ENCODE peak calls at places on chromosomes 4 and X, in ten cellular contexts. D is T-helper 1 cell; A is RPMI7951; M is Jurkat, Clone E6-1; I is H9; O is CD8-positive, alpha-beta memory T cell; N is fibroblast of mammary gland; H is T1000; U is AG08395; L is activated naive CD4-positive, alpha-beta T cell. P is an unnamed sample.

GRCh38 chrX:19372170-19373033 is 28.7 kb downstream of the PDHA1 start:
- DNase-seq in L (peak; percentile 35), U (peak; percentile 68), I (peak; percentile 71), H (peak; percentile 11), M (peak; percentile 5), A (peak; percentile 60), N (peak; percentile 64), O (peak; percentile 66), D (peak; percentile 42), P (peak; percentile 66)

GRCh38 chrX:40945366-40945713 is 139.9 kb upstream of the USP9X start:
- DNase-seq in O (no peak), M (no peak), L (no peak), N (peak; percentile 89), U (peak; percentile 64), D (no peak), A (peak; percentile 82), H (no peak), I (no peak), P (no peak)

GRCh38 chr4:154564311-154564710 is 1.5 kb downstream of the FGB start:
- DNase-seq in L (no peak), H (no peak), I (no peak), N (no peak), U (no peak), M (no peak), O (no peak), D (no peak), A (no peak), P (no peak)

GRCh38 chr4:180596888-180597483 is 1646.2 kb upstream of the TENM3 start:
- DNase-seq in U (no peak), D (no peak), A (no peak), L (no peak), M (no peak), O (no peak), H (no peak), N (no peak), I (no peak), P (no peak)

GRCh38 chr4:71545168-71545567 is 206.3 kb downstream of the SLC4A4 start:
- DNase-seq in O (no peak), I (no peak), N (peak; percentile 75), U (no peak), L (no peak), M (no peak), D (no peak), H (no peak), A (no peak), P (no peak)

GRCh38 chrX:17579021-17579420 is 158.3 kb upstream of the SCML1 start:
- DNase-seq in H (no peak), A (no peak), U (no peak), I (no peak), M (no peak), D (no peak), N (no peak), O (no peak), L (no peak), P (no peak)

GRCh38 chr4:53591372-53591892 is at the start of gene LNX1:
- DNase-seq in H (no peak), U (no peak), D (no peak), O (no peak), A (no peak), N (no peak), I (peak; percentile 96), L (no peak), M (no peak), P (peak; percentile 99)

GRCh38 chr4:134634301-134634700 is 432.7 kb upstream of the PABPC4L start:
- DNase-seq in L (no peak), A (no peak), U (no peak), O (no peak), I (no peak), N (no peak), D (no peak), H (no peak), M (no peak), P (peak; percentile 15)

GRCh38 chrX:149992918-149993317 is 54.6 kb upstream of the EOLA2 start:
- DNase-seq in A (no peak), H (no peak), I (no peak), L (no peak), O (no peak), M (no peak), N (no peak), D (no peak), U (no peak), P (no peak)

GRCh38 chrX:69093960-69094935 is 71.0 kb downstream of the PJA1 start:
- DNase-seq in I (peak; percentile 61), M (peak; percentile 32), D (no peak), U (peak; percentile 68), L (no peak), N (peak; percentile 63), O (peak; percentile 54), A (peak; percentile 59), H (no peak), P (peak; percentile 51)

GRCh38 chrX:83934220-83934619 is 73.3 kb downstream of the CYLC1 start:
- DNase-seq in I (no peak), N (no peak), D (no peak), U (no peak), M (no peak), L (no peak), A (no peak), H (no peak), O (no peak), P (no peak)

GRCh38 chr4:17168571-17168970 is 270.1 kb upstream of the LDB2 start:
- DNase-seq in L (no peak), M (no peak), H (peak; percentile 30), O (no peak), A (peak; percentile 88), N (peak; percentile 87), I (no peak), U (peak; percentile 47), D (no peak), P (no peak)

GRCh38 chrX:95076449-95076848 is 1402.4 kb downstream of the FAM133A start:
- DNase-seq in I (no peak), A (peak; percentile 23), L (no peak), D (no peak), U (peak; percentile 16), H (no peak), M (peak; percentile 7), O (no peak), N (peak; percentile 60), P (no peak)

GRCh38 chrX:78123190-78123589 is 16.3 kb downstream of the TAF9B start:
- DNase-seq in O (no peak), H (no peak), L (no peak), I (no peak), A (peak; percentile 62), N (peak; percentile 67), U (peak; percentile 10), M (no peak), D (no peak), P (no peak)

GRCh38 chr4:27629532-27630225 is 769.0 kb downstream of the STIM2 start:
- DNase-seq in U (no peak), I (no peak), N (no peak), A (no peak), O (no peak), M (no peak), H (no peak), L (no peak), D (no peak), P (no peak)

GRCh38 chrX:54920610-54921426 is at the start of gene TRO:
- DNase-seq in D (no peak), A (peak; percentile 18), M (peak; percentile 32), O (peak; percentile 45), H (no peak), N (no peak), I (peak; percentile 67), U (no peak), L (no peak), P (no peak)

GRCh38 chr4:94408549-94409374 is 43.0 kb upstream of the PDLIM5 start:
- DNase-seq in A (peak; percentile 4), U (no peak), I (no peak), N (peak; percentile 71), H (no peak), O (no peak), M (no peak), D (no peak), L (no peak), P (no peak)

GRCh38 chr4:110830461-110830860 is 207.6 kb upstream of the PITX2 start:
- DNase-seq in A (no peak), U (no peak), H (no peak), O (no peak), I (no peak), D (no peak), M (no peak), N (no peak), L (no peak), P (no peak)

GRCh38 chr4:4308800-4309441 is 18.9 kb downstream of the ZBTB49 start:
- DNase-seq in M (no peak), I (no peak), A (peak; percentile 77), D (no peak), L (no peak), H (no peak), O (no peak), N (peak; percentile 53), U (peak; percentile 82), P (no peak)

GRCh38 chrX:18390941-18391538 is 34.4 kb upstream of the CDKL5 start:
- DNase-seq in U (peak; percentile 63), M (peak; percentile 50), A (peak; percentile 41), D (peak; percentile 28), I (peak; percentile 31), O (peak; percentile 72), N (peak; percentile 69), L (peak; percentile 37), H (peak; percentile 0), P (peak; percentile 52)

GRCh38 chr4:6716958-6717655 is 1.1 kb downstream of the BLOC1S4 start:
- DNase-seq in L (no peak), A (no peak), H (no peak), U (no peak), M (no peak), D (no peak), N (peak; percentile 33), O (no peak), I (no peak), P (no peak)

GRCh38 chr4:1584498-1584897 is 99.6 kb downstream of the FAM53A start:
- DNase-seq in U (no peak), A (no peak), O (peak; percentile 18), M (no peak), I (no peak), D (no peak), H (no peak), L (no peak), N (no peak), P (no peak)

GRCh38 chr4:85747871-85748491 is 273.0 kb downstream of the ARHGAP24 start:
- DNase-seq in A (peak; percentile 74), D (no peak), L (no peak), H (no peak), O (no peak), N (peak; percentile 90), M (peak; percentile 49), U (peak; percentile 50), I (peak; percentile 36), P (peak; percentile 27)

GRCh38 chr4:3467601-3468031 is 4.5 kb downstream of the DOK7 start:
- DNase-seq in U (no peak), N (no peak), O (no peak), L (no peak), I (no peak), H (no peak), A (no peak), M (no peak), D (no peak), P (peak; percentile 1)

GRCh38 chr4:99117876-99118693 is 26.0 kb downstream of the ADH4 start:
- DNase-seq in I (no peak), D (no peak), U (no peak), H (no peak), O (no peak), M (no peak), N (peak; percentile 49), L (no peak), A (peak; percentile 19), P (no peak)

GRCh38 chr4:183255487-183255886 is 64.6 kb downstream of the CLDN22 start:
- DNase-seq in N (no peak), A (no peak), U (no peak), I (no peak), O (no peak), D (no peak), H (no peak), M (no peak), L (no peak), P (no peak)

GRCh38 chrX:10574663-10575062 is 45.7 kb downstream of the MID1 start:
- DNase-seq in A (peak; percentile 57), L (no peak), O (no peak), I (no peak), M (no peak), N (peak; percentile 69), H (no peak), U (no peak), D (no peak), P (no peak)

GRCh38 chr4:124640037-124640730 is 72.3 kb downstream of the ANKRD50 start:
- DNase-seq in U (peak; percentile 33), O (no peak), D (no peak), N (peak; percentile 96), I (no peak), H (no peak), A (peak; percentile 89), M (no peak), L (no peak), P (peak; percentile 20)

P was measured in thyroid gland.